ENCODE peak calls at places on chromosomes 7 and 10, in six cellular contexts. Z is GM12891, S is HCT116, D is sigmoid colon, I is prostate gland, C is breast epithelium. W is an unnamed sample.

GRCh38 chr7:99090811-99091582 is 52.9 kb downstream of the SMURF1 start:
- DNase-seq in D (no peak), S (no peak), C (no peak), Z (no peak), I (no peak), W (no peak)

GRCh38 chr10:71222541-71223364 is 10.4 kb downstream of the UNC5B start:
- DNase-seq in Z (no peak), D (peak; percentile 48), S (no peak), C (peak; percentile 28), I (no peak), W (no peak)

GRCh38 chr7:12674861-12675260 is 12.6 kb upstream of the ARL4A start:
- DNase-seq in Z (no peak), I (no peak), D (no peak), S (no peak), C (no peak), W (peak; percentile 50)

GRCh38 chr10:44986670-44987069 is 8.1 kb upstream of the DEPP1 start:
- DNase-seq in D (no peak), I (no peak), C (no peak), Z (no peak), S (no peak), W (no peak)

GRCh38 chr7:131244259-131244852 is 83.3 kb upstream of the MKLN1 start:
- DNase-seq in D (peak; percentile 81), S (peak; percentile 35), C (no peak), I (no peak), Z (no peak), W (peak; percentile 73)

GRCh38 chr10:94412439-94412838 is 10.1 kb downstream of the TBC1D12 start:
- DNase-seq in I (no peak), D (no peak), Z (no peak), S (no peak), C (no peak), W (no peak)

GRCh38 chr10:103663802-103664201 is 170.3 kb downstream of the NEURL1 start:
- DNase-seq in C (no peak), D (peak; percentile 89), S (no peak), Z (no peak), I (peak; percentile 63), W (no peak)

GRCh38 chr7:37336259-37336658 is 112.4 kb downstream of the ELMO1 start:
- DNase-seq in I (no peak), C (no peak), D (no peak), Z (no peak), S (no peak), W (no peak)

GRCh38 chr7:25594122-25594521 is 365.8 kb upstream of the NPVF start:
- DNase-seq in D (no peak), I (no peak), C (no peak), Z (no peak), S (no peak), W (no peak)

GRCh38 chr10:79069325-79070090 is 742 bp downstream of the ZMIZ1 start:
- DNase-seq in I (no peak), C (no peak), D (peak; percentile 81), Z (no peak), S (no peak), W (peak; percentile 63)

GRCh38 chr7:116834815-116835533 is 27.4 kb upstream of the CAPZA2 start:
- DNase-seq in D (no peak), Z (no peak), C (no peak), I (no peak), S (no peak), W (no peak)

GRCh38 chr7:8064828-8065227 is 96.2 kb downstream of the GLCCI1 start:
- DNase-seq in I (no peak), Z (no peak), S (no peak), D (no peak), C (no peak), W (no peak)

GRCh38 chr7:130444230-130444629 is 3.4 kb upstream of the CEP41 start:
- DNase-seq in S (no peak), I (no peak), C (no peak), Z (no peak), D (no peak), W (no peak)

GRCh38 chr10:125082881-125083575 is 77.3 kb downstream of the CTBP2 start:
- DNase-seq in S (no peak), I (no peak), Z (no peak), D (peak; percentile 53), C (no peak), W (no peak)

GRCh38 chr10:84296071-84296981 is 32.1 kb upstream of the CCSER2 start:
- DNase-seq in S (no peak), D (no peak), Z (no peak), C (no peak), I (no peak), W (peak; percentile 93)

GRCh38 chr10:100347568-100348195 is 649 bp downstream of the SCD start:
- DNase-seq in Z (no peak), D (no peak), S (no peak), I (no peak), C (no peak), W (no peak)

GRCh38 chr10:63573068-63573697 is 52.0 kb downstream of the REEP3 start:
- DNase-seq in I (no peak), D (no peak), C (no peak), S (no peak), Z (no peak), W (peak; percentile 95)

GRCh38 chr10:117860823-117861222 is 185.9 kb downstream of the RAB11FIP2 start:
- DNase-seq in S (peak; percentile 44), C (no peak), Z (no peak), I (no peak), D (no peak), W (peak; percentile 5)

GRCh38 chr10:47016564-47016963 is 105.3 kb downstream of the PTPN20 start:
- DNase-seq in C (no peak), D (peak; percentile 33), S (no peak), Z (no peak), I (no peak), W (no peak)

GRCh38 chr7:40804477-40805215 is 669.8 kb downstream of the SUGCT start:
- DNase-seq in S (no peak), D (no peak), I (no peak), Z (no peak), C (no peak), W (no peak)

GRCh38 chr7:134557391-134557790 is 8.5 kb downstream of the AKR1B15 start:
- DNase-seq in Z (no peak), I (no peak), C (no peak), D (no peak), S (no peak), W (no peak)

GRCh38 chr10:112759519-112759918 is 190.5 kb upstream of the TCF7L2 start:
- DNase-seq in D (no peak), S (no peak), I (no peak), Z (no peak), C (no peak), W (no peak)

GRCh38 chr7:88202278-88202677 is 17.6 kb downstream of the SRI start:
- DNase-seq in I (no peak), Z (no peak), C (no peak), D (no peak), S (no peak), W (no peak)

GRCh38 chr7:50792342-50793114 is 9.8 kb upstream of the GRB10 start:
- DNase-seq in I (no peak), C (no peak), D (no peak), Z (no peak), S (no peak), W (peak; percentile 40)

GRCh38 chr7:50795253-50795652 is 12.6 kb upstream of the GRB10 start:
- DNase-seq in Z (no peak), S (no peak), I (no peak), C (no peak), D (no peak), W (no peak)

GRCh38 chr7:50791921-50792341 is 9.2 kb upstream of the GRB10 start:
- DNase-seq in D (no peak), S (no peak), C (no peak), Z (no peak), I (peak; percentile 38), W (peak; percentile 66)

GRCh38 chr7:50793947-50794570 is 11.4 kb upstream of the GRB10 start:
- DNase-seq in S (no peak), D (no peak), I (no peak), Z (no peak), C (no peak), W (no peak)

GRCh38 chr7:50793115-50793946 is 10.6 kb upstream of the GRB10 start:
- DNase-seq in D (peak; percentile 87), C (peak; percentile 71), S (no peak), I (peak; percentile 65), Z (peak; percentile 30), W (peak; percentile 50)
- TF ChIP-seq POLR2A in D (no peak), C (no peak), S (peak; percentile 36), I (no peak), Z (no peak), W (peak; percentile 73)

DNA sequence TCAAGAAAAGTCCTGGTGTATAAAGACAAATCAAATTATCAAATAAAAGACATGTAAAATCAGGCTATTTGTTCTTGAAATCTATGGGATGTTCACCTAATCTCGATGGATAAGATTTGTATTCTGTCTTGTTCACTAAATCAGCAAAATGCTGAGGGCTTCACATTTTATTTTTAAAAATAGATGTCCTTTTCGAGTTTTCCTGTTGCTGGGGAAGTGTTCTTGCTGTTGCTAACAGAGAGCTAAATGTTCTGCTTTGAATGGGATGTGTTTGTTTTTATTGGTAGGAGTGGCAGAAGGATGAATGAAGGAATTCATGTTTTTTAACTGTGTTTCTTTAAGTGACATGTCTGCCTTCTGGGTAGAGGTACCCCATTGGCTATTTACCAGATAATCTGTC is 7.3 kb upstream of the SNX13 start:
- DNase-seq in Z (no peak), S (no peak), D (no peak), I (no peak), C (no peak), W (no peak)
- TF ChIP-seq POLR2AphosphoS5 in Z (no peak), S (no peak), D (no peak), I (no peak), C (no peak), W (no peak)

GRCh38 chr10:3468919-3469638 is 296.5 kb upstream of the PITRM1 start:
- DNase-seq in Z (no peak), D (peak; percentile 77), C (no peak), S (peak; percentile 44), I (peak; percentile 63), W (peak; percentile 75)
- TF ChIP-seq POLR2A in Z (no peak), D (peak; percentile 30), C (no peak), S (no peak), I (no peak), W (no peak)

GRCh38 chr10:16436758-16437539 is at the start of gene PTER:
- DNase-seq in S (peak; percentile 89), C (peak; percentile 98), D (peak; percentile 97), I (peak; percentile 96), Z (peak; percentile 80), W (peak; percentile 76)
- TF ChIP-seq POLR2AphosphoS5 in S (peak; percentile 97), C (peak; percentile 74), D (peak; percentile 77), I (peak; percentile 83), Z (peak; percentile 71), W (peak; percentile 19)

DNA sequence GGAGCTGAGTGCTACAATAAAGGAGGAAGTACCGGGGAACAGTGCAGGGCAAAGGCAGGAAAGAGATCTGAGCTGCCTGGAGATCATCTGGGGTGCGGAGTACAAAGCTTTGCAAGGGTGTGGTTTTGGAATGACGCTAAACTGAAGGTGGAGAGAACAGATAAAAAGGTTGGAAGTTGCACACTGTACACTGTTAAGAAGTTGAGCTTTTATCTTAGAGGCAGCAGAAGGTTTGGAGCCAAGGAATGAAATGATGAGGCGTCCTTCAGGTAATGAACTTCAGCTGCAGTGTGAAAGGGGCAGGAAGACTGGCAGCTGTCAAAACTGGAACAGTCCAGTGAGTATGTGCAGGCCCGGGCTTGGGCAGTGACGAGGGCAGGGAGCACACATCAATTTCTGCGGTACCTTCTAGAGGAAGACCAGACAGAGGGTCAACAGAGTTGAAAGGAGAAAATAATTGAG is 7.2 kb upstream of the ANKRD61 start:
- DNase-seq in I (no peak), D (no peak), Z (no peak), C (no peak), S (no peak), W (no peak)
- TF ChIP-seq POLR2A in I (no peak), D (no peak), Z (no peak), C (no peak), S (no peak), W (no peak)